ENCODE peak calls at places on chromosomes 16 and 17, in four cellular contexts. I, L, V and A are unnamed samples.

GRCh38 chr17:74922694-74923537 is at the start of gene USH1G:
- DNase-seq in I (peak; percentile 4), L (no peak), V (no peak), A (peak; percentile 63)

GRCh38 chr16:47366228-47366627 is 94.6 kb downstream of the ITFG1 start:
- DNase-seq in I (no peak), L (no peak), V (no peak), A (no peak)

GRCh38 chr16:77501260-77501659 is 66.4 kb upstream of the ADAMTS18 start:
- DNase-seq in I (no peak), L (no peak), V (no peak), A (no peak)

GRCh38 chr17:43175213-43176118 is 4.5 kb downstream of the NBR1 start:
- DNase-seq in I (peak; percentile 53), L (no peak), V (no peak), A (no peak)

GRCh38 chr16:85750021-85750826 is 672 bp downstream of the C16orf74 start:
- DNase-seq in I (peak; percentile 74), L (no peak), V (peak; percentile 70), A (peak; percentile 22)

GRCh38 chr17:40311575-40311974 is 2.6 kb downstream of the RARA start:
- DNase-seq in I (no peak), L (no peak), V (peak; percentile 82), A (no peak)

GRCh38 chr17:18919963-18920362 is 32.0 kb upstream of the SLC5A10 start:
- DNase-seq in I (no peak), L (peak; percentile 62), V (no peak), A (no peak)

GRCh38 chr17:73293480-73293911 is 18.3 kb downstream of the CDC42EP4 start:
- DNase-seq in I (peak; percentile 93), L (peak; percentile 36), V (peak; percentile 83), A (peak; percentile 43)

GRCh38 chr16:85607331-85607765 is 5.8 kb upstream of the GSE1 start:
- DNase-seq in I (peak; percentile 27), L (no peak), V (no peak), A (no peak)

GRCh38 chr16:49503242-49504022 is 129.8 kb downstream of the C16orf78 start:
- DNase-seq in I (no peak), L (no peak), V (no peak), A (no peak)

GRCh38 chr16:86450691-86451090 is 59.6 kb upstream of the FOXF1 start:
- DNase-seq in I (no peak), L (no peak), V (no peak), A (no peak)

GRCh38 chr17:45768000-45768399 is 16.1 kb upstream of the CRHR1 start:
- DNase-seq in I (no peak), L (no peak), V (no peak), A (no peak)

GRCh38 chr17:82948957-82949356 is 109.1 kb upstream of the ZNF750 start:
- DNase-seq in I (no peak), L (no peak), V (no peak), A (no peak)

GRCh38 chr17:82950525-82951102 is 110.8 kb upstream of the ZNF750 start:
- DNase-seq in I (no peak), L (no peak), V (no peak), A (no peak)

GRCh38 chr17:82948081-82948511 is 108.3 kb upstream of the ZNF750 start:
- DNase-seq in I (no peak), L (no peak), V (peak; percentile 58), A (no peak)

GRCh38 chr17:82949361-82949760 is 109.5 kb upstream of the ZNF750 start:
- DNase-seq in I (no peak), L (no peak), V (peak; percentile 26), A (no peak)

GRCh38 chr17:82949984-82950383 is 110.2 kb upstream of the ZNF750 start:
- DNase-seq in I (no peak), L (no peak), V (peak; percentile 29), A (no peak)
- H3K9me3 ChIP-seq in I (no peaks in the 10 kb centered on the region), L (peaks cover 95% of the 10 kb centered on the region), V (peaks cover 14% of the 10 kb centered on the region), A (no peaks in the 10 kb centered on the region)

GRCh38 chr17:68594552-68594951 is 6.6 kb downstream of the FAM20A start:
- DNase-seq in I (no peak), L (no peak), V (no peak), A (no peak)

GRCh38 chr17:68592004-68592403 is 9.2 kb downstream of the FAM20A start:
- DNase-seq in I (no peak), L (no peak), V (no peak), A (no peak)

GRCh38 chr17:68592667-68593330 is 8.4 kb downstream of the FAM20A start:
- DNase-seq in I (no peak), L (no peak), V (no peak), A (no peak)

GRCh38 chr17:68591583-68591982 is 9.6 kb downstream of the FAM20A start:
- DNase-seq in I (no peak), L (no peak), V (no peak), A (peak; percentile 73)

GRCh38 chr17:68593331-68593710 is 7.8 kb downstream of the FAM20A start:
- DNase-seq in I (no peak), L (no peak), V (no peak), A (no peak)
- TF ChIP-seq CTCF in I (no peak), L (no peak), V (no peak), A (no peak)

GRCh38 chr16:3317315-3317999 is 12.2 kb downstream of the ZNF75A start:
- DNase-seq in I (peak; percentile 51), L (peak; percentile 51), V (no peak), A (no peak)
- H3K9me3 ChIP-seq in I (peaks cover 7% of the 10 kb centered on the region), L (peaks cover 98% of the 10 kb centered on the region), V (peaks cover 86% of the 10 kb centered on the region), A (no peaks in the 10 kb centered on the region)

GRCh38 chr17:7035591-7036368 is at the start of gene SLC16A13:
- DNase-seq in I (peak; percentile 92), L (peak; percentile 99), V (peak; percentile 99), A (peak; percentile 98)

GRCh38 chr17:7041607-7042506 is 2.0 kb downstream of the SLC16A11 start:
- DNase-seq in I (no peak), L (no peak), V (no peak), A (no peak)

GRCh38 chr17:7042507-7043194 is 1.2 kb downstream of the SLC16A11 start:
- DNase-seq in I (no peak), L (no peak), V (no peak), A (no peak)

GRCh38 chr17:7034955-7035590 is 742 bp upstream of the SLC16A13 start:
- DNase-seq in I (no peak), L (no peak), V (no peak), A (no peak)

GRCh38 chr17:7038025-7038862 is 2.4 kb downstream of the SLC16A13 start:
- DNase-seq in I (no peak), L (no peak), V (no peak), A (no peak)
- TF ChIP-seq CTCF in I (no peak), L (no peak), V (no peak), A (no peak)

GRCh38 chr17:27085517-27085916 is 208.4 kb upstream of the WSB1 start:
- DNase-seq in I (no peak), L (no peak), V (no peak), A (no peak)
- H3K9me3 ChIP-seq in I (no peaks in the 10 kb centered on the region), L (no peaks in the 10 kb centered on the region), V (no peaks in the 10 kb centered on the region), A (no peaks in the 10 kb centered on the region)

DNA sequence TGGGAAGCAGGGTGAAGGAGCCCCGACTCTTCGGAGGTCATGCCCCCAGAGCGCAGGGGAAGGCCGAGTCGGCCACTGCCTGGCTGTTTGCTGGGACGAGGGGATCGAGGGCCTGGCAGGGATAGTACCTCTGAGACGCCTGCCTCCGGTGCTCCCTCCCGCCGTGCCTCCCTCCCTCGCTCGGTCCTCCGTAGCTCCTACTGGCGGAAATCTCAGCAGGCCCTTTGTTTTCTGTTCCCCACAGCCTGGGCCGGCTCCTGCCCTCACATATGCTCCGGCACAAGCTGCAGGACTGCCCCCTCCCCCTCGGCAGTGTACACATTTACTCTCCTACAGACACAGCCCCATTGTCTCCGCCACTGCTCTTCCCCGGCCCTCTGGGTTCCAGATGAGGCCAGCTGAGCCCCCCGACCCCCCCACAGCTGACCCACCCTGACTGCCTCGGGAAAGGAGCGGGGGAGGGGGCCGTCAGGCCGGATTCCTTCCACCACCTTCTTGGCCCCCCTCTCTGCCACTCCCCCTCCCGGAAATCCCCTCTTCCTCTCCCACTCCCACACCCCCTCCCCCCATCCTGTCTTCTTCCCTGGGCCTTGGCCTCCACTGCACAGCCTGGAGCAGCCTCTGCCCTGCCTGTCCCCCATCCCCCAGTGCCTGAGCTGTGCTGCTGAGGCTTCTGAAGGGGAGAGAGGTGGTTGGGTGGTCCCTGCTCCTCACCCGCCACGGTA is 1.4 kb downstream of the TRAF4 start:
- DNase-seq in I (peak; percentile 51), L (peak; percentile 64), V (no peak), A (peak; percentile 74)
- TF ChIP-seq CTCF in I (no peak), L (no peak), V (no peak), A (no peak)

GRCh38 chr17:22303096-22303495 is 610.8 kb downstream of the KCNJ18 start:
- DNase-seq in I (no peak), L (no peak), V (no peak), A (no peak)
- H3K9me3 ChIP-seq in I (no peaks in the 10 kb centered on the region), L (peaks cover 4% of the 10 kb centered on the region), V (no peaks in the 10 kb centered on the region), A (no peaks in the 10 kb centered on the region)

GRCh38 chr16:82756283-82756599 is 129.5 kb downstream of the CDH13 start:
- DNase-seq in I (peak; percentile 18), L (no peak), V (no peak), A (no peak)

GRCh38 chr16:82753821-82754220 is 127.1 kb downstream of the CDH13 start:
- DNase-seq in I (no peak), L (no peak), V (no peak), A (no peak)

GRCh38 chr16:82754716-82755513 is 128.1 kb downstream of the CDH13 start:
- DNase-seq in I (no peak), L (no peak), V (no peak), A (no peak)

GRCh38 chr16:82758406-82758805 is 131.6 kb downstream of the CDH13 start:
- DNase-seq in I (no peak), L (no peak), V (no peak), A (peak; percentile 46)

GRCh38 chr16:82755570-82756282 is 129.0 kb downstream of the CDH13 start:
- DNase-seq in I (peak; percentile 27), L (no peak), V (no peak), A (no peak)
- TF ChIP-seq CTCF in I (no peak), L (peak; percentile 5), V (peak; percentile 6), A (no peak)

GRCh38 chr17:8925141-8925540 is 40.4 kb downstream of the PIK3R5 start:
- DNase-seq in I (no peak), L (no peak), V (no peak), A (no peak)
- H3K9me3 ChIP-seq in I (no peaks in the 10 kb centered on the region), L (peaks cover 55% of the 10 kb centered on the region), V (peaks cover 17% of the 10 kb centered on the region), A (no peaks in the 10 kb centered on the region)